ENCODE peak calls at places on chromosomes 7 and 10, in five cellular contexts. One of them, this sample, is unnamed.

GRCh38 chr10:77501152-77501845 is 136.3 kb downstream of the KCNMA1 start:
- DNase-seq in GM12878: no peak
- DNase-seq in NT2/D1: no peak
- DNase-seq in H1: no peak
- DNase-seq in HepG2: no peak
- DNase-seq in this sample: no peak

GRCh38 chr10:103076996-103077395 is 116.1 kb downstream of the NT5C2 start:
- DNase-seq in H1: no peak
- DNase-seq in NT2/D1: no peak
- DNase-seq in HepG2: no peak
- DNase-seq in GM12878: no peak
- DNase-seq in this sample: no peak

GRCh38 chr7:32164341-32164996 is 94.3 kb upstream of the PDE1C start:
- DNase-seq in GM12878: no peak
- DNase-seq in NT2/D1: peak; percentile 56
- DNase-seq in H1: peak; percentile 47
- DNase-seq in HepG2: peak; percentile 43
- DNase-seq in this sample: peak; percentile 58

GRCh38 chr7:33760834-33761233 is 144.5 kb upstream of the BMPER start:
- DNase-seq in GM12878: no peak
- DNase-seq in NT2/D1: no peak
- DNase-seq in H1: no peak
- DNase-seq in HepG2: no peak
- DNase-seq in this sample: no peak

GRCh38 chr10:19579841-19580240 is 236.4 kb upstream of the PLXDC2 start:
- DNase-seq in H1: no peak
- DNase-seq in GM12878: no peak
- DNase-seq in HepG2: no peak
- DNase-seq in NT2/D1: no peak
- DNase-seq in this sample: no peak

GRCh38 chr10:71295641-71296040 is 23.4 kb upstream of the SLC29A3 start:
- DNase-seq in GM12878: no peak
- DNase-seq in H1: no peak
- DNase-seq in HepG2: no peak
- DNase-seq in NT2/D1: no peak
- DNase-seq in this sample: no peak

GRCh38 chr10:127278001-127278400 is 81.6 kb upstream of the INSYN2A start:
- DNase-seq in GM12878: no peak
- DNase-seq in HepG2: peak; percentile 69
- DNase-seq in NT2/D1: no peak
- DNase-seq in H1: no peak
- DNase-seq in this sample: no peak

GRCh38 chr7:139695616-139696015 is 82.2 kb downstream of the HIPK2 start:
- DNase-seq in H1: no peak
- DNase-seq in HepG2: no peak
- DNase-seq in GM12878: no peak
- DNase-seq in NT2/D1: no peak
- DNase-seq in this sample: no peak

GRCh38 chr7:104951546-104951945 is 62.5 kb upstream of the KMT2E start:
- DNase-seq in HepG2: no peak
- DNase-seq in H1: no peak
- DNase-seq in GM12878: no peak
- DNase-seq in NT2/D1: no peak
- DNase-seq in this sample: no peak

GRCh38 chr7:130930260-130930659 is 196.3 kb upstream of the KLF14 start:
- DNase-seq in HepG2: no peak
- DNase-seq in GM12878: no peak
- DNase-seq in NT2/D1: no peak
- DNase-seq in H1: no peak
- DNase-seq in this sample: no peak

GRCh38 chr7:93178213-93178612 is 30.0 kb upstream of the SAMD9L start:
- DNase-seq in GM12878: no peak
- DNase-seq in HepG2: no peak
- DNase-seq in H1: no peak
- DNase-seq in NT2/D1: no peak
- DNase-seq in this sample: no peak

DNA sequence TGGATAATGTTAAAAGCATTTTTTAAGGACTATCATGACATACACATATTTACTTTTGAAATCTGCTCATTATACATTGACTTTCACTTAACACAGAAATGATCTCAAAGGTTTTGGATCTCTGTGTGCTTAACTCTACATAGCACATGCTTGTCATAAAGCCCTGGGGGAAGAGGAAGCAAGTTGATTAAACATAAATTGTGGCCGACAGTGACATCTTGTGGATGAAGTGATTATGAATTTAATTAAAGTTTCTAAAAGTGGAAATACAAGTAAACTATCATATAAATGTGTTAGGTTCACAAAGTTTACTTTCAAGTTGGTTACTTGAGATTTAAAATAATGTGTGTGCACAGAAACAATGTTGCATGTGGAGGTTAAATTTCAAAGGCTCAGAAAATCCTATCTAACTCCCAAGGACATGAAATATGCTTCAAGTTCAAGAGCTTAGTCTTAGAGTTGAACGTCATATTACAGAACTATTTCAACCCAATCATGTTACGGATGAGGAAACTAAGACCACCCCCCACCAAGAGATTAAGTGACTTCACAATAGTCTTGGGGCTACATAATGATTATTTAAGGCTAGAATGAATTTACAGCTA is 1247.8 kb downstream of the GATA3 start:
- DNase-seq in HepG2: peak; percentile 33
- DNase-seq in NT2/D1: peak; percentile 33
- DNase-seq in GM12878: no peak
- DNase-seq in H1: no peak
- DNase-seq in this sample: peak; percentile 32
- TF ChIP-seq SUZ12 in HepG2: no peak
- TF ChIP-seq SUZ12 in NT2/D1: no peak
- TF ChIP-seq SUZ12 in GM12878: no peak
- TF ChIP-seq SUZ12 in H1: no peak
- TF ChIP-seq SUZ12 in this sample: no peak

GRCh38 chr10:65017523-65017922 is 1496.3 kb downstream of the REEP3 start:
- DNase-seq in H1: no peak
- DNase-seq in GM12878: no peak
- DNase-seq in HepG2: no peak
- DNase-seq in NT2/D1: no peak
- DNase-seq in this sample: no peak
- TF ChIP-seq SUZ12 in H1: no peak
- TF ChIP-seq SUZ12 in GM12878: no peak
- TF ChIP-seq SUZ12 in HepG2: no peak
- TF ChIP-seq SUZ12 in NT2/D1: no peak
- TF ChIP-seq SUZ12 in this sample: no peak

DNA sequence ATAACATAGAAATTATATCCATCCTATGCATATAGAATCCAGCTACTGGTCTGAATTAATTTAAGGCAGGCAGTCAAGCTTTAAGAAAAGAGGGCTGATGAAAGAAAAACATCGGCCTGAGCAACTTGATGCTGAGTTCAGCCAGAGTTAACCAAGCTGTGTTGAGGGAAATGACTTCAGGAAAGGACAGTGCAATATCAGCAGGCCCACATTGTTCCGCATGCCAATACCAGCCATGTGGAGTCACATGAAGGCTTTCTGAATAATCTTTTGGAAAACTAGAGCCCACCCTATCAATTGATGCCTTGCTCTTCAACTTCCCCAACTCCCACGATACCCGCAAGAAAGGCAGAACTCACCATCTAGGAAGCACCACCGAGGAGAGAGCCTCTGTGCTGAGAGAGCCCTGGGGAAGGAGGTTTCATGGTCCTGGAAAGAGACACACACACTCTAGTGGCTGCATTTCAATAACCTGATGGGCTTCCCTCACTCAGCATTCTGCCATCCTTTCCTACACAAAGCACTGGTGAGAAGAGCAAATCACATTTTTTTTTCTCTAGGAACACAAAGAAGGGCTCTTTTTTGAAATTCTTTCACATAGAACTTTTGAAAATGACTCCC is 125.8 kb upstream of the PTN start:
- DNase-seq in GM12878: no peak
- DNase-seq in HepG2: no peak
- DNase-seq in H1: no peak
- DNase-seq in NT2/D1: no peak
- DNase-seq in this sample: no peak
- TF ChIP-seq SUZ12 in GM12878: no peak
- TF ChIP-seq SUZ12 in HepG2: no peak
- TF ChIP-seq SUZ12 in H1: no peak
- TF ChIP-seq SUZ12 in NT2/D1: no peak
- TF ChIP-seq SUZ12 in this sample: no peak

GRCh38 chr7:150377116-150377979 is 1.8 kb upstream of the ZNF775 start:
- DNase-seq in HepG2: no peak
- DNase-seq in GM12878: no peak
- DNase-seq in NT2/D1: no peak
- DNase-seq in H1: no peak
- DNase-seq in this sample: no peak
- TF ChIP-seq SUZ12 in HepG2: no peak
- TF ChIP-seq SUZ12 in GM12878: no peak
- TF ChIP-seq SUZ12 in NT2/D1: no peak
- TF ChIP-seq SUZ12 in H1: no peak
- TF ChIP-seq SUZ12 in this sample: no peak